ENCODE peak calls at places on chromosomes 6 and 20, in ten cellular contexts. T is GM23248, P is fibroblast of lung, M is DND-41, H is NT2/D1, Q is HCT116, V is MM.1S, Y is PC-3, J is endothelial cell of umbilical vein, X is astrocyte. D is an unnamed sample. For H3K27me3, the result is how much of the 10 kb centered on the place peaks cover.

GRCh38 chr20:48818481-48818987 is 9.3 kb downstream of the PREX1 start:
- DNase-seq in X (no peak), V (no peak), H (no peak), Y (no peak), J (no peak), T (no peak), M (peak), P (no peak), Q (no peak), D (no peak)

GRCh38 chr20:50302463-50303041 is 111.9 kb downstream of the CEBPB start:
- DNase-seq in J (no peak), Y (peak), H (no peak), Q (no peak), V (no peak), T (peak), P (peak), M (no peak), X (peak), D (peak)

GRCh38 chr6:168709991-168710390 is 269.0 kb downstream of the SMOC2 start:
- DNase-seq in J (no peak), V (no peak), P (no peak), H (no peak), X (no peak), Y (no peak), T (no peak), Q (no peak), M (no peak), D (no peak)

GRCh38 chr20:17969276-17969883 is 562 bp downstream of the MGME1 start:
- DNase-seq in V (peak), T (peak), P (no peak), Q (no peak), Y (peak), J (no peak), X (no peak), H (no peak), M (peak), D (peak)

GRCh38 chr20:63150911-63151531 is 64.9 kb downstream of the YTHDF1 start:
- DNase-seq in X (no peak), P (no peak), Y (no peak), Q (no peak), J (no peak), T (no peak), V (no peak), H (no peak), M (no peak), D (no peak)

GRCh38 chr6:147192278-147192911 is 11.8 kb upstream of the STXBP5 start:
- DNase-seq in X (no peak), J (no peak), P (no peak), Y (peak), Q (no peak), V (no peak), T (no peak), M (no peak), H (no peak), D (no peak)

GRCh38 chr6:27518881-27519795 is 46.2 kb upstream of the ZNF184 start:
- DNase-seq in V (peak), T (peak), X (peak), Y (peak), H (no peak), Q (peak), P (peak), M (peak), J (peak), D (peak)

GRCh38 chr6:100085162-100085431 is 91.1 kb upstream of the MCHR2 start:
- DNase-seq in M (no peak), H (no peak), Y (no peak), Q (no peak), J (no peak), T (no peak), P (peak), X (peak), V (no peak), D (no peak)

GRCh38 chr20:53582574-53583351 is 10.9 kb downstream of the ZNF217 start:
- DNase-seq in M (peak), V (no peak), J (peak), Q (no peak), P (peak), Y (peak), T (peak), H (no peak), X (peak), D (peak)

GRCh38 chr6:47000842-47001241 is 41.3 kb downstream of the ADGRF1 start:
- DNase-seq in T (no peak), Y (peak), Q (no peak), J (no peak), X (peak), M (no peak), H (no peak), P (peak), V (no peak), D (no peak)

GRCh38 chr20:6711950-6712634 is 55.4 kb upstream of the BMP2 start:
- DNase-seq in V (no peak), H (no peak), Y (peak), M (no peak), P (no peak), Q (no peak), X (no peak), T (no peak), J (peak), D (no peak)

GRCh38 chr6:6565069-6565468 is 23.5 kb upstream of the LY86 start:
- DNase-seq in Y (no peak), M (no peak), H (no peak), J (no peak), V (no peak), X (no peak), Q (no peak), P (no peak), T (no peak), D (no peak)

GRCh38 chr6:93992976-93993375 is 573.6 kb upstream of the EPHA7 start:
- DNase-seq in V (no peak), J (peak), Y (no peak), P (peak), X (no peak), H (no peak), T (no peak), M (no peak), Q (no peak), D (no peak)

GRCh38 chr20:25390538-25391528 is at the start of gene ABHD12:
- DNase-seq in H (peak), V (peak), X (peak), P (peak), T (peak), J (peak), Y (peak), M (peak), Q (peak), D (peak)

GRCh38 chr20:36368400-36368799 is 62.3 kb downstream of the DLGAP4 start:
- DNase-seq in X (no peak), T (no peak), J (no peak), V (no peak), M (no peak), Y (no peak), Q (no peak), P (no peak), H (no peak), D (no peak)

DNA sequence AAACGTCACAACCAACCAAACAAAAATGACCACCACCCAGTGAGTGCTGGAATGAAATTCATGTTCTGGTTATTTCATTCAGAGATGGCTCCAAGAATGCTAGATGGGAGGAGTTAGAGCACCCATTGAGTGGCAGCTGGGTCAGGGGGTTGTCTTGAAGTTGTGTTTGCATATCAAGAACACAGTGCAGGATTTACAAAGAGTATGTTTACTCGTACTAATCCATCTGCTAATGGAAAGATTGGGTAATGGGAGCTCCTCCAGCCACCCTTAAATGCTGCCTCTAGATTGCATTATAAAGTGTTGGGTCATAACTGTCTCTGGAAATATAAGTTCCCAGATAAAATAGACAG is 13.4 kb downstream of the SLC35F1 start:
- DNase-seq in T (no peak), Y (no peak), X (no peak), V (no peak), J (no peak), M (no peak), P (no peak), Q (no peak), H (no peak), D (no peak)
- H3K4me3 ChIP-seq in T (no peak), Y (no peak), X (peak), V (no peak), J (no peak), M (no peak), P (no peak), Q (no peak), H (peak), D (peak)

GRCh38 chr20:33284937-33285336 is 1.9 kb downstream of the BPIFB1 start:
- DNase-seq in M (no peak), Y (no peak), V (no peak), H (no peak), T (no peak), P (no peak), Q (no peak), J (no peak), X (no peak), D (no peak)
- H3K9ac ChIP-seq in M (no peak), Y (no peak), V (no peak), H (no peak), T (no peak), P (no peak), Q (no peak), J (no peak), X (no peak), D (no peak)

GRCh38 chr20:1150218-1150617 is 31.8 kb downstream of the PSMF1 start:
- DNase-seq in J (no peak), Q (no peak), X (peak), P (peak), Y (peak), T (peak), M (no peak), H (no peak), V (no peak), D (no peak)

GRCh38 chr20:1146957-1147356 is 28.6 kb downstream of the PSMF1 start:
- DNase-seq in J (no peak), Y (no peak), X (no peak), T (no peak), V (no peak), M (no peak), H (no peak), P (no peak), Q (no peak), D (no peak)

DNA sequence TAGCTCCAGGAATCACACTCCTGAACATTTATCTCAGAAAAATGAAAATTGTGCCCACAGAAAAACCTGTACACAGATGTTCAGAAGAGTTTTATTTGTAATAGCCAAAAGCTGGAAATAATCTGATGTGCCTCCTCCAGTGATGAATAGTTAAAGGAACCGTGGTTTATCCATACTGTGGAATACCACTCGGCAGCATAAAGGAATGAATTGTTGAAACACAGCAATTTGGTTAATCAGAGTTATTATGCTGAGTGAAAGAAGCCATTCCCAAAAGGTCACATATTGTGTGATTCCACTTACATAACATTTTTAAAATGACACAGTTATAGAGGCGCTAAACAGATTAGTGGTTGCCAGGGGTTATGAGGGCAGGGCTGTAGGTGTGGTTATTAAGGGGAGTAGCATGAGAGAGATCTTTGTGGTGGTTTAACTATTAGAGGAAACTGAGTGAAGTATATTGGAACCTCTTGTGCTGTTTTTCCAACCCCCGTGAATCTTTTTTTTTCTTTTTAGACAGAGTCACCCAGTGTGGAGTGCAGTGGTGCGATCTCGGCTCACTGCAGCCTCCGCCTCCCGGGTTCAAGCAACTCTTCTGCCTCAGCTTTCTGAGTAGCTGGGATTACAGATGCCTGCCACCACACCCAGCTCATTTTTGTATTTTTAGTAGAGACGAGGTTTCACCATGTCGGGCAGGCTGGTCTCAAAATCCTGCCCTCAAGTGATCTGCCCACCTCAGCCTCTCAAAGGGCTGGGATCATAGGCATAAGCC is 26.2 kb downstream of the PSMF1 start:
- DNase-seq in X (no peak), Q (no peak), M (no peak), Y (no peak), J (no peak), T (no peak), P (no peak), V (no peak), H (no peak), D (no peak)
- H3K27me3 ChIP-seq in X (under half), Q (under half), M (under half), Y (under half), J (under half), T (under half), P (under half), V (under half), H (under half), D (under half)

DNA sequence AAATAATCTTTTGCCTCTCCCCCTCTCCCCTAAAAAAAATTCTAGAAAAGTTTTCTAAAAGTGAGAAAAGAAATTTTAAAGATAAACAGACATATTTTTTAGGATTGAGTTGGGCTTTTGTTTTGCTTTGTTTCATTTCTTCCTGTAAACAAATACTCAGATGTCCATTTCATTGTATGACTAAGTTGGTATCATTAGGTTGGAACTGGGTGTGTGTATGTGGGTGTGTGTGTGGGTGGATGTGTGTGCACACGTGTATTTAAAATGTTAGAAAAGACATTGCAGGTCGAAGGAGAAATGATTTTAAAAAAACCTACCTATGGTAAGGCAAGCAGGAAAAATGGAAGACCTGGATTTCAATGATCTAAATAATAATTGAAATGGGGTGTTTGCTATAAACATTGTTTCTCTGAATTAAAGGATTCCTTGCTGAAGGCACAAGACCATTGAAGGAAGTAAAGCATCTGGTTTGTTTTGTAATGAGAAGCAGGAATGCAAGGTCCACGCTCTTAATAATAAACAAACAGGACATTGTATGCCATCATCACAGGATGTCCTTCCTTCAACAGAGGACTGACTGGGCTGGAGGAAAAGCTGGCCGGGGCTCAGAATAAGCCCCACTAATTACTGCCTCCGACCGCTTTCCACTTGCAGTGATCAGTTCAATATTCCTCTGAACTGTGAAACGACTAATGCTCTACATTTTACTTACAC is 1.0 kb upstream of the PRDM1 start:
- DNase-seq in J (peak), V (peak), X (no peak), M (no peak), H (no peak), Y (peak), Q (no peak), P (peak), T (peak), D (peak)
- H3K4me3 ChIP-seq in J (peak), V (peak), X (peak), M (peak), H (no peak), Y (peak), Q (peak), P (peak), T (peak), D (peak)

DNA sequence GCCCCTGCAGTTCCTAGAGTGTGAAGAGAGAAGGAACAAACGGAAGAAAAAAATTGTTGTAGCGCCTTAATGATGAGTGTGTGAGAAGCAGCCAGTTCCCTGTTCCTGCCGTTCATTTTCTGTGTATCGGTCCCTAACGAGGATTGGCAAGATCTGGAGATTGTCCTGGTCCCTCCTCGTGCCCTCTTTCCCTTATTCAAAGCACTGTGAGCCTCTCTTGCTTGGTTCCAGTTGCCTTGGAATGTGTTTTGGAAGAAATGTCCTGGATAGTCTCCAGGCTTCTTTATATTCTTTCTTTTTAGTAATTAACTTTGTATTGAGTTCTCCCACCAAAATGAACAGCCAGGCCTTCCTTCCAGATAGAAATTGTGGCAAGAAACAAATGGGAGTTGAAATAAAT is 348.3 kb downstream of the CDH26 start:
- DNase-seq in P (no peak), V (no peak), J (no peak), M (no peak), Q (no peak), X (no peak), T (no peak), H (no peak), Y (no peak), D (no peak)
- H3K9ac ChIP-seq in P (no peak), V (no peak), J (no peak), M (no peak), Q (no peak), X (no peak), T (no peak), H (no peak), Y (no peak), D (no peak)

GRCh38 chr20:1491281-1491840 is at the start of gene SIRPB2:
- DNase-seq in H (no peak), M (no peak), X (no peak), P (no peak), J (peak), Y (no peak), T (no peak), V (no peak), Q (no peak), D (no peak)
- H3K27me3 ChIP-seq in H (under half), M (under half), X (under half), P (under half), J (under half), Y (under half), T (under half), V (under half), Q (under half), D (under half)